ENCODE peak calls at places on chromosomes 11 and 22, in six cellular contexts. Y, J, N, M, F and Q are unnamed samples.

GRCh38 chr22:27224485-27225364 is 567.3 kb downstream of the MIAT start:
- DNase-seq in F (peak; percentile 30), N (no peak), J (peak; percentile 79), M (no peak), Y (no peak), Q (no peak)

GRCh38 chr11:129312741-129313587 is 62.7 kb upstream of the BARX2 start:
- DNase-seq in M (no peak), J (peak; percentile 26), F (no peak), N (no peak), Y (no peak), Q (no peak)

GRCh38 chr11:35316161-35316560 is 103.2 kb downstream of the SLC1A2 start:
- DNase-seq in M (no peak), J (no peak), Y (no peak), N (no peak), F (no peak), Q (no peak)

GRCh38 chr11:2378527-2379210 is 1.6 kb downstream of the CD81 start:
- DNase-seq in Y (peak; percentile 65), N (peak; percentile 82), M (no peak), J (peak; percentile 88), F (no peak), Q (no peak)

GRCh38 chr11:36333897-36334296 is 37.8 kb downstream of the PRR5L start:
- DNase-seq in M (peak; percentile 44), Y (no peak), F (no peak), J (peak; percentile 76), N (no peak), Q (no peak)

GRCh38 chr11:75190652-75191329 is 39.9 kb downstream of the SLCO2B1 start:
- DNase-seq in Y (no peak), F (no peak), N (no peak), M (no peak), J (no peak), Q (no peak)

GRCh38 chr11:94175545-94175944 is 46.9 kb downstream of the PANX1 start:
- DNase-seq in M (no peak), J (peak; percentile 96), Y (no peak), F (no peak), N (no peak), Q (no peak)

GRCh38 chr11:70786021-70786665 is 387.8 kb downstream of the CTTN start:
- DNase-seq in N (no peak), Y (no peak), J (no peak), F (peak; percentile 52), M (no peak), Q (peak; percentile 94)

GRCh38 chr22:39214383-39215069 is 30.3 kb downstream of the PDGFB start:
- DNase-seq in M (no peak), N (peak; percentile 34), F (no peak), J (peak; percentile 42), Y (peak; percentile 60), Q (no peak)

GRCh38 chr22:38788016-38788415 is 5.9 kb downstream of the DNAL4 start:
- DNase-seq in Y (no peak), J (peak; percentile 39), F (no peak), M (no peak), N (no peak), Q (no peak)

GRCh38 chr11:79437981-79438630 is 2.7 kb downstream of the TENM4 start:
- DNase-seq in J (peak; percentile 38), Y (peak; percentile 69), N (peak; percentile 75), M (peak; percentile 76), F (peak; percentile 18), Q (no peak)

GRCh38 chr11:110928373-110928772 is 216.1 kb upstream of the ARHGAP20 start:
- DNase-seq in Y (no peak), F (no peak), J (no peak), M (no peak), N (no peak), Q (no peak)

GRCh38 chr11:108880510-108880909 is 215.6 kb downstream of the DDX10 start:
- DNase-seq in Y (no peak), M (no peak), J (no peak), N (no peak), F (no peak), Q (no peak)

GRCh38 chr11:65912840-65913239 is 6.0 kb downstream of the C11orf68 start:
- DNase-seq in M (no peak), N (no peak), Y (no peak), J (peak; percentile 88), F (no peak), Q (no peak)

GRCh38 chr11:102489469-102490145 is 37.0 kb upstream of the TMEM123 start:
- DNase-seq in F (no peak), N (no peak), Y (no peak), J (no peak), M (no peak), Q (no peak)

GRCh38 chr11:72009156-72009555 is 10.4 kb downstream of the IL18BP start:
- DNase-seq in M (no peak), J (no peak), Y (peak; percentile 56), N (no peak), F (no peak), Q (no peak)

GRCh38 chr11:47359586-47359985 is 7.1 kb upstream of the MYBPC3 start:
- DNase-seq in N (peak; percentile 85), Y (no peak), J (no peak), M (no peak), F (no peak), Q (no peak)

GRCh38 chr11:124863137-124863825 is 2.0 kb upstream of the ROBO3 start:
- DNase-seq in J (peak; percentile 82), M (no peak), N (no peak), F (no peak), Y (no peak), Q (peak; percentile 17)

GRCh38 chr22:28711820-28712777 is 29.5 kb downstream of the CHEK2 start:
- DNase-seq in N (no peak), F (no peak), Y (no peak), M (no peak), J (peak; percentile 95), Q (no peak)

GRCh38 chr11:9206496-9206895 is 58.7 kb downstream of the DENND5A start:
- DNase-seq in M (no peak), J (peak; percentile 83), Y (no peak), F (no peak), N (no peak), Q (no peak)

GRCh38 chr11:9838961-9839360 is 175.1 kb downstream of the SWAP70 start:
- DNase-seq in Y (no peak), N (no peak), M (no peak), F (no peak), J (peak; percentile 57), Q (no peak)

GRCh38 chr11:82505384-82505783 is 228.3 kb downstream of the FAM181B start:
- DNase-seq in J (no peak), F (no peak), M (no peak), N (no peak), Y (no peak), Q (no peak)

GRCh38 chr11:17354070-17354924 is 2.7 kb downstream of the NCR3LG1 start:
- DNase-seq in F (peak; percentile 91), N (no peak), M (peak; percentile 87), Y (peak; percentile 86), J (peak; percentile 76), Q (peak; percentile 81)

GRCh38 chr11:32081129-32081641 is 9.7 kb upstream of the RCN1 start:
- DNase-seq in N (no peak), M (no peak), F (no peak), J (peak; percentile 78), Y (no peak), Q (no peak)

GRCh38 chr11:134536677-134537076 is 124.6 kb upstream of the B3GAT1 start:
- DNase-seq in M (no peak), F (no peak), N (no peak), J (no peak), Y (no peak), Q (no peak)

GRCh38 chr11:45894555-45895247 is 9.2 kb downstream of the MAPK8IP1 start:
- DNase-seq in N (no peak), F (no peak), Y (no peak), J (no peak), M (no peak), Q (no peak)

GRCh38 chr11:130634981-130635473 is 186.6 kb downstream of the ADAMTS15 start:
- DNase-seq in F (no peak), J (peak; percentile 58), M (no peak), Y (no peak), N (no peak), Q (no peak)

GRCh38 chr11:8907116-8907515 is 3.9 kb upstream of the AKIP1 start:
- DNase-seq in Y (no peak), M (no peak), J (no peak), N (no peak), F (no peak), Q (no peak)

DNA sequence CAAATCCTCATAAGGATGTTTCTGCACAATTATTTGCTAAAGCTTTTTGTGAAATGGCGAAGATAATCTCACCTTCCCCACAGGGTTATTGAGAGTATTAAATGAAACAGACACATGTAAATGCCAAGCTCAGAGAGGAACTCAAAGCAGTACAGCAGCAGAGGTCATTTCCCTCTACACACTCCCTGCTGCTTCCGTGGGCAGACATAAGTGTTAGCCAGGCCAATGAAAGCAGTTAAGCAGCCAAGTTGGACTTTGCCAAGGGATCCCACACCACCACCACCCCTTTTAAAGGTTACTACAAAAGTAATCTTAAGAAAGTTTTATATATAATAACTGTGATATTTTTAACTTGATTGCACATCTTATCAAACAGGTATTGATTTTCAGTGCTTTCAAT is 4.0 kb upstream of the FAM111A start:
- DNase-seq in J (peak; percentile 13), M (no peak), N (no peak), F (no peak), Y (no peak), Q (no peak)
- H3K4me1 ChIP-seq in J (peaks cover 8% of the 10 kb centered on the region), M (peaks cover 14% of the 10 kb centered on the region), N (peaks cover 79% of the 10 kb centered on the region), F (no peaks in the 10 kb centered on the region), Y (peaks cover 2% of the 10 kb centered on the region), Q (no peaks in the 10 kb centered on the region)

GRCh38 chr11:96260067-96260511 is 82.9 kb downstream of the MAML2 start:
- DNase-seq in J (no peak), F (peak; percentile 24), N (no peak), Y (no peak), M (no peak), Q (no peak)
- H3K4me1 ChIP-seq in J (peaks cover 79% of the 10 kb centered on the region), F (peaks cover 8% of the 10 kb centered on the region), N (peaks cover 93% of the 10 kb centered on the region), Y (peaks cover 54% of the 10 kb centered on the region), M (peaks cover 10% of the 10 kb centered on the region), Q (peaks cover 2% of the 10 kb centered on the region)

DNA sequence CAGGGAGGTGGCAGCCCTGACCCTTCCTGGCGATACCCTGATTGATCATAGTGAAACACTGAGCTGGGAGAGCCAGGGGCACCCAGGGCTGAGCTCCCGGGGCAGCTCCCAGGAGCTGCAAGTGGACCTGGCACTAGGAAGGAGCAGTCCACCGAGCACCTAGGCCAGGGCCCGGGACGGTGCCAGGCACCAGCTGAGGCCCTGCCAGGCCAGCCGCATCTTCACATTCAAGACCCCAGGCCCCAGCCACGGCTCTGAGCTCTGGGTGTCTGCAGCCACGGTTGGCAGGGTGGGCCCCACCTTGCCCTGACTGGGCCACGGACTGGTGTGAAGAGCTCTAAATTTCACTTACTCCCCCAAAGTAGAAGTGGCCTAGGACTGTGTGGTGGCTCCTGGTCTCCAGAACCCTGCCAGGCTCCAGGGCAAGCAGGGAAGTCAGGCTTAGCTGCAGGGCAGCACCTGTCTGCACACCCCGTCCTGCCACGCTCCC is 58.3 kb downstream of the RTN4R start:
- DNase-seq in N (no peak), J (no peak), Y (no peak), F (no peak), M (no peak), Q (no peak)
- H3K4me1 ChIP-seq in N (peaks cover 90% of the 10 kb centered on the region), J (peaks cover 15% of the 10 kb centered on the region), Y (peaks cover 43% of the 10 kb centered on the region), F (peaks cover 6% of the 10 kb centered on the region), M (peaks cover 10% of the 10 kb centered on the region), Q (peaks cover 6% of the 10 kb centered on the region)

DNA sequence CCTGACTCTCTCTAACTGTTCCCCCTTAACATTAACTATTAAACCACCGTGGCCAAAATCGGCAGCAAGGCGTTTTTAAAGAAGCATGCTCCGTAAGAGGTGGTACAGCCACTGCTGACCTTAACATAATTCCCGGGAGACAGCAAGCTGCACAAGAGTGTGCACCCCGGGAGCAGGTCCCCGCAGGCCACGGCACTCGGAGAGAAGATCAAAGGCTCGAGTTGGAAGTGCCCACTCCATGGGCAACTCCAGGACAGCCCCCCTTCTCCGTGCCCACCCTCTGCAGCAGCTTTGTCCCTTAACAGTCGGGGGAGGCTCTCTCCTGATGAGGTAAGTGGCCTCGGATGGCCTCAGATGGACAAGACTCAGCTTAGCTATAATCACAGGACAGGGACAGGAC is 34.6 kb downstream of the CELSR1 start:
- DNase-seq in M (no peak), J (no peak), F (no peak), N (no peak), Y (no peak), Q (no peak)
- H3K4me1 ChIP-seq in M (peaks cover 8% of the 10 kb centered on the region), J (peaks cover 9% of the 10 kb centered on the region), F (no peaks in the 10 kb centered on the region), N (peaks cover 4% of the 10 kb centered on the region), Y (no peaks in the 10 kb centered on the region), Q (no peaks in the 10 kb centered on the region)